ENCODE peak calls at places on chromosomes 11 and 22, in nine cellular contexts. One of them, this sample, is unnamed.

GRCh38 chr11:114284021-114284420 is 12.2 kb upstream of the NNMT start:
- DNase-seq in fibroblast of the aortic adventitia: peak
- DNase-seq in NCI-H510A treated with DMSO at 0.1 percent for 48 hours: peak
- DNase-seq in NCI-H2171: peak
- DNase-seq in NCI-H1105: peak
- DNase-seq in hippocampal formation: no peak
- DNase-seq in mesenteric fat pad: no peak
- DNase-seq in GM12891: no peak
- DNase-seq in stimulated activated CD8-positive, alpha-beta memory T cell treated with anti-CD3 and anti-CD28 coated beads, Interleukin-2, amount 100 ng/mL, for 1 hour: no peak
- DNase-seq in this sample: no peak

GRCh38 chr11:106728861-106729260 is 289.4 kb downstream of the GUCY1A2 start:
- DNase-seq in fibroblast of the aortic adventitia: no peak
- DNase-seq in NCI-H510A treated with DMSO at 0.1 percent for 48 hours: no peak
- DNase-seq in NCI-H2171: no peak
- DNase-seq in NCI-H1105: no peak
- DNase-seq in hippocampal formation: no peak
- DNase-seq in mesenteric fat pad: no peak
- DNase-seq in GM12891: no peak
- DNase-seq in stimulated activated CD8-positive, alpha-beta memory T cell treated with anti-CD3 and anti-CD28 coated beads, Interleukin-2, amount 100 ng/mL, for 1 hour: no peak
- DNase-seq in this sample: no peak

GRCh38 chr22:44496844-44497217 is 1.2 kb downstream of the RTL6 start:
- DNase-seq in fibroblast of the aortic adventitia: no peak
- DNase-seq in NCI-H510A treated with DMSO at 0.1 percent for 48 hours: no peak
- DNase-seq in NCI-H2171: no peak
- DNase-seq in NCI-H1105: no peak
- DNase-seq in hippocampal formation: no peak
- DNase-seq in mesenteric fat pad: no peak
- DNase-seq in GM12891: no peak
- DNase-seq in stimulated activated CD8-positive, alpha-beta memory T cell treated with anti-CD3 and anti-CD28 coated beads, Interleukin-2, amount 100 ng/mL, for 1 hour: no peak
- DNase-seq in this sample: no peak

GRCh38 chr11:8092587-8093424 is 11.8 kb downstream of the TUB start:
- DNase-seq in fibroblast of the aortic adventitia: peak
- DNase-seq in NCI-H510A treated with DMSO at 0.1 percent for 48 hours: peak
- DNase-seq in NCI-H2171: peak
- DNase-seq in NCI-H1105: peak
- DNase-seq in hippocampal formation: no peak
- DNase-seq in mesenteric fat pad: peak
- DNase-seq in GM12891: peak
- DNase-seq in stimulated activated CD8-positive, alpha-beta memory T cell treated with anti-CD3 and anti-CD28 coated beads, Interleukin-2, amount 100 ng/mL, for 1 hour: no peak
- DNase-seq in this sample: peak

GRCh38 chr22:44658371-44658953 is 43.5 kb upstream of the PRR5 start:
- DNase-seq in fibroblast of the aortic adventitia: peak
- DNase-seq in NCI-H510A treated with DMSO at 0.1 percent for 48 hours: no peak
- DNase-seq in NCI-H2171: no peak
- DNase-seq in NCI-H1105: no peak
- DNase-seq in hippocampal formation: no peak
- DNase-seq in mesenteric fat pad: no peak
- DNase-seq in GM12891: no peak
- DNase-seq in stimulated activated CD8-positive, alpha-beta memory T cell treated with anti-CD3 and anti-CD28 coated beads, Interleukin-2, amount 100 ng/mL, for 1 hour: no peak
- DNase-seq in this sample: no peak

GRCh38 chr11:65486570-65487466 is 12.0 kb upstream of the MALAT1 start:
- DNase-seq in fibroblast of the aortic adventitia: no peak
- DNase-seq in NCI-H510A treated with DMSO at 0.1 percent for 48 hours: no peak
- DNase-seq in NCI-H2171: no peak
- DNase-seq in NCI-H1105: no peak
- DNase-seq in hippocampal formation: no peak
- DNase-seq in mesenteric fat pad: peak
- DNase-seq in GM12891: no peak
- DNase-seq in stimulated activated CD8-positive, alpha-beta memory T cell treated with anti-CD3 and anti-CD28 coated beads, Interleukin-2, amount 100 ng/mL, for 1 hour: no peak
- DNase-seq in this sample: no peak

GRCh38 chr11:13891911-13892310 is 70.6 kb upstream of the SPON1 start:
- DNase-seq in fibroblast of the aortic adventitia: no peak
- DNase-seq in NCI-H510A treated with DMSO at 0.1 percent for 48 hours: peak
- DNase-seq in NCI-H2171: no peak
- DNase-seq in NCI-H1105: peak
- DNase-seq in hippocampal formation: no peak
- DNase-seq in mesenteric fat pad: no peak
- DNase-seq in GM12891: no peak
- DNase-seq in stimulated activated CD8-positive, alpha-beta memory T cell treated with anti-CD3 and anti-CD28 coated beads, Interleukin-2, amount 100 ng/mL, for 1 hour: no peak
- DNase-seq in this sample: no peak

GRCh38 chr22:29275167-29275566 is 7.1 kb downstream of the EWSR1 start:
- DNase-seq in fibroblast of the aortic adventitia: no peak
- DNase-seq in NCI-H510A treated with DMSO at 0.1 percent for 48 hours: no peak
- DNase-seq in NCI-H2171: no peak
- DNase-seq in NCI-H1105: no peak
- DNase-seq in hippocampal formation: no peak
- DNase-seq in mesenteric fat pad: no peak
- DNase-seq in GM12891: no peak
- DNase-seq in stimulated activated CD8-positive, alpha-beta memory T cell treated with anti-CD3 and anti-CD28 coated beads, Interleukin-2, amount 100 ng/mL, for 1 hour: no peak
- DNase-seq in this sample: no peak

GRCh38 chr22:44200855-44201550 is 20.3 kb downstream of the PARVG start:
- DNase-seq in fibroblast of the aortic adventitia: no peak
- DNase-seq in NCI-H510A treated with DMSO at 0.1 percent for 48 hours: no peak
- DNase-seq in NCI-H2171: no peak
- DNase-seq in NCI-H1105: no peak
- DNase-seq in hippocampal formation: no peak
- DNase-seq in mesenteric fat pad: peak
- DNase-seq in GM12891: no peak
- DNase-seq in stimulated activated CD8-positive, alpha-beta memory T cell treated with anti-CD3 and anti-CD28 coated beads, Interleukin-2, amount 100 ng/mL, for 1 hour: no peak
- DNase-seq in this sample: no peak

GRCh38 chr22:24901448-24901847 is 45.0 kb downstream of the LHFPL7 start:
- DNase-seq in fibroblast of the aortic adventitia: no peak
- DNase-seq in NCI-H510A treated with DMSO at 0.1 percent for 48 hours: no peak
- DNase-seq in NCI-H2171: no peak
- DNase-seq in NCI-H1105: no peak
- DNase-seq in hippocampal formation: no peak
- DNase-seq in mesenteric fat pad: no peak
- DNase-seq in GM12891: no peak
- DNase-seq in stimulated activated CD8-positive, alpha-beta memory T cell treated with anti-CD3 and anti-CD28 coated beads, Interleukin-2, amount 100 ng/mL, for 1 hour: no peak
- DNase-seq in this sample: no peak

GRCh38 chr22:49099496-49100124 is 728.1 kb downstream of the BRD1 start:
- DNase-seq in fibroblast of the aortic adventitia: no peak
- DNase-seq in NCI-H510A treated with DMSO at 0.1 percent for 48 hours: no peak
- DNase-seq in NCI-H2171: no peak
- DNase-seq in NCI-H1105: no peak
- DNase-seq in hippocampal formation: no peak
- DNase-seq in mesenteric fat pad: no peak
- DNase-seq in GM12891: no peak
- DNase-seq in stimulated activated CD8-positive, alpha-beta memory T cell treated with anti-CD3 and anti-CD28 coated beads, Interleukin-2, amount 100 ng/mL, for 1 hour: no peak
- DNase-seq in this sample: no peak

This sample was measured in GM13977.